ENCODE peak calls at places on chromosomes 5 and 9, in ten cellular contexts. S, X, T, O, Z, C, M, N, V and J are unnamed samples.

GRCh38 chr5:93053825-93054224 is 527.2 kb downstream of the NR2F1-AS1 start:
- DNase-seq in S (no peak), X (no peak), T (no peak), O (no peak), Z (no peak), C (no peak), M (no peak), N (no peak), V (no peak), J (peak)

GRCh38 chr5:41882765-41883164 is 12.5 kb upstream of the OXCT1 start:
- DNase-seq in S (no peak), X (no peak), T (no peak), O (no peak), Z (no peak), C (no peak), M (no peak), N (no peak), V (no peak), J (no peak)

GRCh38 chr9:129079829-129080228 is 1.1 kb upstream of the DOLPP1 start:
- DNase-seq in S (no peak), X (no peak), T (no peak), O (no peak), Z (no peak), C (no peak), M (no peak), N (no peak), V (no peak), J (no peak)

GRCh38 chr5:98144710-98145109 is 628.8 kb upstream of the RGMB start:
- DNase-seq in S (no peak), X (no peak), T (no peak), O (no peak), Z (no peak), C (no peak), M (no peak), N (peak), V (no peak), J (no peak)

GRCh38 chr5:39420482-39421145 is 4.2 kb downstream of the DAB2 start:
- DNase-seq in S (no peak), X (no peak), T (peak), O (peak), Z (no peak), C (no peak), M (no peak), N (no peak), V (no peak), J (peak)

GRCh38 chr5:112918679-112919078 is 3.3 kb downstream of the REEP5 start:
- DNase-seq in S (no peak), X (no peak), T (no peak), O (no peak), Z (no peak), C (no peak), M (no peak), N (no peak), V (no peak), J (peak)

GRCh38 chr9:127535834-127536233 is 76.2 kb upstream of the STXBP1 start:
- DNase-seq in S (no peak), X (no peak), T (peak), O (no peak), Z (no peak), C (no peak), M (no peak), N (no peak), V (no peak), J (peak)

GRCh38 chr5:72092074-72092473 is 15.2 kb upstream of the MAP1B start:
- DNase-seq in S (no peak), X (no peak), T (no peak), O (no peak), Z (no peak), C (no peak), M (no peak), N (no peak), V (no peak), J (no peak)

GRCh38 chr9:96486351-96487029 is 36.5 kb downstream of the HABP4 start:
- DNase-seq in S (no peak), X (no peak), T (peak), O (peak), Z (no peak), C (no peak), M (no peak), N (no peak), V (no peak), J (peak)

GRCh38 chr5:178223828-178224335 is 8.7 kb downstream of the PHYKPL start:
- DNase-seq in S (no peak), X (no peak), T (no peak), O (no peak), Z (no peak), C (peak), M (no peak), N (no peak), V (no peak), J (no peak)

GRCh38 chr9:136539427-136540412 is 6.1 kb downstream of the NOTCH1 start:
- DNase-seq in S (peak), X (no peak), T (no peak), O (peak), Z (peak), C (peak), M (no peak), N (peak), V (no peak), J (peak)

GRCh38 chr5:35183243-35183955 is 46.9 kb downstream of the PRLR start:
- DNase-seq in S (peak), X (peak), T (peak), O (no peak), Z (no peak), C (peak), M (no peak), N (peak), V (peak), J (peak)

GRCh38 chr5:74020488-74020887 is 394.5 kb downstream of the ARHGEF28 start:
- DNase-seq in S (no peak), X (no peak), T (no peak), O (no peak), Z (no peak), C (no peak), M (no peak), N (no peak), V (no peak), J (no peak)

GRCh38 chr5:73722224-73722623 is 96.2 kb downstream of the ARHGEF28 start:
- DNase-seq in S (no peak), X (no peak), T (peak), O (no peak), Z (no peak), C (no peak), M (no peak), N (no peak), V (no peak), J (peak)

GRCh38 chr9:2559212-2560152 is 62.1 kb upstream of the VLDLR start:
- DNase-seq in S (no peak), X (no peak), T (peak), O (peak), Z (no peak), C (no peak), M (no peak), N (peak), V (peak), J (peak)

GRCh38 chr9:134328841-134329575 is 2.8 kb downstream of the RXRA start:
- DNase-seq in S (no peak), X (no peak), T (peak), O (peak), Z (no peak), C (no peak), M (no peak), N (peak), V (no peak), J (peak)

GRCh38 chr9:136409557-136410455 is 608 bp downstream of the ENTR1 start:
- DNase-seq in S (peak), X (no peak), T (peak), O (no peak), Z (peak), C (no peak), M (no peak), N (peak), V (no peak), J (peak)

GRCh38 chr5:140827704-140828401 is at the start of gene PCDHA6:
- DNase-seq in S (no peak), X (no peak), T (no peak), O (no peak), Z (no peak), C (no peak), M (no peak), N (no peak), V (no peak), J (peak)

GRCh38 chr5:1390861-1391600 is 46.1 kb upstream of the CLPTM1L start:
- DNase-seq in S (no peak), X (no peak), T (no peak), O (no peak), Z (no peak), C (no peak), M (no peak), N (no peak), V (peak), J (no peak)

GRCh38 chr9:95923794-95924193 is 48.3 kb downstream of the ERCC6L2 start:
- DNase-seq in S (no peak), X (no peak), T (no peak), O (no peak), Z (no peak), C (no peak), M (no peak), N (no peak), V (no peak), J (no peak)

GRCh38 chr9:111857555-111858211 is 38.9 kb upstream of the UGCG start:
- DNase-seq in S (no peak), X (no peak), T (no peak), O (no peak), Z (no peak), C (no peak), M (no peak), N (peak), V (no peak), J (no peak)

GRCh38 chr5:101590384-101590783 is 687.3 kb upstream of the ST8SIA4 start:
- DNase-seq in S (no peak), X (no peak), T (peak), O (no peak), Z (no peak), C (no peak), M (no peak), N (no peak), V (no peak), J (no peak)

GRCh38 chr5:56698463-56699381 is 116.6 kb upstream of the MAP3K1 start:
- DNase-seq in S (no peak), X (no peak), T (no peak), O (no peak), Z (no peak), C (no peak), M (no peak), N (no peak), V (peak), J (no peak)

GRCh38 chr9:131475111-131475955 is 27.4 kb upstream of the POMT1 start:
- DNase-seq in S (no peak), X (no peak), T (no peak), O (peak), Z (no peak), C (no peak), M (no peak), N (no peak), V (no peak), J (no peak)

GRCh38 chr5:15933481-15934207 is 245.9 kb downstream of the MARCHF11 start:
- DNase-seq in S (no peak), X (no peak), T (no peak), O (no peak), Z (no peak), C (no peak), M (no peak), N (no peak), V (no peak), J (no peak)

GRCh38 chr5:16467363-16468219 is 2.0 kb upstream of the ZNF622 start:
- DNase-seq in S (peak), X (peak), T (peak), O (no peak), Z (no peak), C (no peak), M (no peak), N (peak), V (no peak), J (peak)

GRCh38 chr9:84875193-84875592 is 205.7 kb downstream of the NTRK2 start:
- DNase-seq in S (no peak), X (no peak), T (no peak), O (no peak), Z (no peak), C (no peak), M (no peak), N (no peak), V (no peak), J (peak)

GRCh38 chr5:44002381-44002901 is 386.8 kb downstream of the FGF10 start:
- DNase-seq in S (no peak), X (peak), T (no peak), O (no peak), Z (no peak), C (no peak), M (no peak), N (no peak), V (no peak), J (peak)

GRCh38 chr5:14240366-14240765 is 97.2 kb downstream of the TRIO start:
- DNase-seq in S (no peak), X (no peak), T (peak), O (no peak), Z (no peak), C (no peak), M (peak), N (no peak), V (peak), J (no peak)

GRCh38 chr9:109286571-109286977 is 34.3 kb downstream of the EPB41L4B start:
- DNase-seq in S (no peak), X (no peak), T (peak), O (no peak), Z (no peak), C (no peak), M (no peak), N (peak), V (no peak), J (no peak)

GRCh38 chr9:105063665-105064247 is 135.8 kb upstream of the ABCA1 start:
- DNase-seq in S (peak), X (no peak), T (peak), O (peak), Z (no peak), C (no peak), M (no peak), N (peak), V (no peak), J (peak)

GRCh38 chr9:137243626-137244485 is 2.8 kb downstream of the TUBB4B start:
- DNase-seq in S (no peak), X (no peak), T (no peak), O (no peak), Z (no peak), C (no peak), M (no peak), N (peak), V (no peak), J (peak)

GRCh38 chr5:322942-323879 is 1.7 kb downstream of the AHRR start:
- DNase-seq in S (peak), X (no peak), T (no peak), O (no peak), Z (no peak), C (no peak), M (no peak), N (no peak), V (no peak), J (peak)